ENCODE peak calls at places on chromosomes 12 and 14, in five cellular contexts. J is thyroid gland, D is IMR-90, S is left lung, K is tibial artery. X is an unnamed sample.

GRCh38 chr12:29073631-29074239 is 75.3 kb upstream of the FAR2 start:
- DNase-seq in J (no peak), D (peak; percentile 49), S (no peak), K (no peak), X (peak; percentile 50)

GRCh38 chr14:69204753-69205152 is 13.5 kb downstream of the EXD2 start:
- DNase-seq in J (no peak), D (no peak), S (no peak), K (no peak), X (peak; percentile 87)

GRCh38 chr12:95143784-95144205 is 70.4 kb upstream of the NR2C1 start:
- DNase-seq in J (no peak), D (peak; percentile 40), S (no peak), K (no peak), X (no peak)

GRCh38 chr12:89960011-89960507 is 251.4 kb upstream of the ATP2B1 start:
- DNase-seq in J (no peak), D (peak; percentile 74), S (no peak), K (no peak), X (peak; percentile 90)

GRCh38 chr12:119804011-119804641 is 73.0 kb downstream of the CIT start:
- DNase-seq in J (peak; percentile 50), D (peak; percentile 78), S (peak; percentile 76), K (peak; percentile 30), X (peak; percentile 78)

GRCh38 chr12:127078577-127079350 is 1188.2 kb upstream of the TMEM132C start:
- DNase-seq in J (no peak), D (no peak), S (no peak), K (no peak), X (no peak)

GRCh38 chr12:91335724-91336123 is 153.1 kb upstream of the DCN start:
- DNase-seq in J (no peak), D (no peak), S (no peak), K (no peak), X (no peak)

GRCh38 chr14:37591311-37591940 is 3.6 kb downstream of the FOXA1 start:
- DNase-seq in J (no peak), D (no peak), S (peak; percentile 81), K (no peak), X (peak; percentile 59)

GRCh38 chr14:22900088-22900799 is 17.2 kb downstream of the REM2 start:
- DNase-seq in J (peak; percentile 50), D (peak; percentile 78), S (no peak), K (no peak), X (peak; percentile 72)

GRCh38 chr12:18943200-18943599 is 186.3 kb upstream of the PLEKHA5 start:
- DNase-seq in J (no peak), D (no peak), S (no peak), K (no peak), X (no peak)

GRCh38 chr12:70724444-70724843 is 87.2 kb upstream of the PTPRB start:
- DNase-seq in J (no peak), D (peak; percentile 1), S (no peak), K (no peak), X (peak; percentile 37)

GRCh38 chr12:107025691-107026090 is 38.7 kb upstream of the MTERF2 start:
- DNase-seq in J (no peak), D (no peak), S (no peak), K (no peak), X (peak; percentile 91)

GRCh38 chr12:107032266-107032665 is 45.3 kb upstream of the MTERF2 start:
- DNase-seq in J (no peak), D (no peak), S (no peak), K (no peak), X (no peak)

GRCh38 chr12:107027304-107028053 is 40.5 kb upstream of the MTERF2 start:
- DNase-seq in J (no peak), D (peak; percentile 96), S (no peak), K (no peak), X (peak; percentile 99)
- H3K4me3 ChIP-seq in J (no peak overlapping the region), D (no peak overlapping the region), S (no peak overlapping the region), K (no peak overlapping the region), X (no peak overlapping the region)

DNA sequence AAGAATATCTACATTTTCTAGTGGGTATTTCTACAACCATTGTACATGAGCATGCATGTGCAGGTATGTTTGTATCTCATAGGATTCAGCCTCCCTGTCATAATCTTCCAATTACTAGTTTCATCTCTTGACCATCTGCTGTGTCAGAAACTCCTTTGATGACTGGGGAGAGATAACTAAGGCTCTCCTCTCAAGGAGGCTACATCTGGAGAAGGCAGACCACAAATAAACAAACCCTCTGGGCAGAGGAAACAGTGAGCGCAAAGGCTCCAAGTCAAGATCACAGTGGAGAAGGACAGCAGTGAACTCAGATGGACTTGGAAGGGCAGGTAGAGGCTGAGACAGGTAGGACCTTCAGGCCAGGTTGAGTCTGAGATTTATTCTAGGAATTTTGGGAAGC is 166.4 kb downstream of the PELI2 start:
- DNase-seq in J (no peak), D (peak; percentile 46), S (no peak), K (no peak), X (no peak)
- H3K27me3 ChIP-seq in J (no peaks in the 10 kb centered on the region), D (no peaks in the 10 kb centered on the region), S (no peaks in the 10 kb centered on the region), K (no peaks in the 10 kb centered on the region), X (no peaks in the 10 kb centered on the region)

GRCh38 chr14:105473033-105473676 is 1.5 kb upstream of the CRIP2 start:
- DNase-seq in J (peak; percentile 87), D (no peak), S (no peak), K (peak; percentile 69), X (no peak)

GRCh38 chr14:105475916-105476845 is 1.6 kb downstream of the CRIP2 start:
- DNase-seq in J (peak; percentile 96), D (peak; percentile 18), S (no peak), K (peak; percentile 76), X (no peak)

GRCh38 chr14:105473677-105474477 is 744 bp upstream of the CRIP2 start:
- DNase-seq in J (peak; percentile 99), D (peak; percentile 78), S (peak; percentile 96), K (peak; percentile 93), X (peak; percentile 76)

GRCh38 chr14:105475269-105475915 is 771 bp downstream of the CRIP2 start:
- DNase-seq in J (peak; percentile 65), D (peak; percentile 9), S (no peak), K (peak; percentile 71), X (peak; percentile 60)

GRCh38 chr14:105474478-105475268 is at the start of gene CRIP2:
- DNase-seq in J (peak; percentile 66), D (peak; percentile 10), S (no peak), K (no peak), X (no peak)
- H3K4me3 ChIP-seq in J (peak within 1 kb of the TSS; percentile 72), D (peak within 1 kb of the TSS; percentile 99), S (peak within 1 kb of the TSS; percentile 94), K (peak within 1 kb of the TSS; percentile 76), X (peak within 1 kb of the TSS; percentile 68)

DNA sequence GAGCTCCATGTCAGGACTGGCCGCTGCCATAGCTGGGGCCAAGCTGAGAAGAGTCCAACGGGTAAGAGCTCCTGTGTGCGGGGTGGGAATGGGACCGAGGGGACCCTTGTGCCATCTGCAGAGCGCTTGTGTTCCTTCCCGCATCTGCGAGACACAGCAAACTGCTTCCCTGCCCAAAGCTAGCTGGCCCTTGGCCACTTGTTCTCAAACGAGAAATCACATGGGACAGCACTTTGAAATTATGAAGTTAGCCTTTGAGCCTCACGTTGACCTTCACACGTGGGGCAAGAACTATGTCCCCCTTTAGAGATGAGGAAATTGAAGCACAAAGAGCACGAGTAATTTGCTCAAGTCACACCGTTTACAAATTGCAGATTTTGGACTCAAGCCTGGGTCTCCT is 30.8 kb downstream of the DEGS2 start:
- DNase-seq in J (no peak), D (no peak), S (no peak), K (no peak), X (no peak)
- H3K27me3 ChIP-seq in J (no peaks in the 10 kb centered on the region), D (no peaks in the 10 kb centered on the region), S (no peaks in the 10 kb centered on the region), K (no peaks in the 10 kb centered on the region), X (no peaks in the 10 kb centered on the region)

DNA sequence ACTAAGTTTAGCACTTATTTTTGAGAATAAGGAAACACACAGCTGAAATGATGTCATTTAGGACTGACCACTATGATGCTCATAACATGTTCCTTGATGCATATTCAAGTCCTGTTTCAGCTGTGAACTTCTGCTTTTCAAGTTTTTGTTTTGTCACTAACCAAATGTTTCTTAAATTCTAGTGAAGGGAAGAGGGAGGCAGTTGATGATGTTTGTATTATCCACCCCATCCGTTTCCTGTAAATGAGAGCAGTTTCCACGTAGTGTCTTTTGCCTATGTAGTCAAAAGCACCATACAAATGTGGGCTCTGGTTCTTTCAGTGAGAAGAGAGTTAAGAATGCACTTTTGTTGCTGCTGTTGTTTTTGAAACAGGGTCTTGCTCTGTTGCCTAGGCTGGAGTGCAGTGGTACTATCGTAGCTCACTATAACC is 491.8 kb downstream of the PCNX1 start:
- DNase-seq in J (no peak), D (peak; percentile 33), S (no peak), K (no peak), X (no peak)
- H3K4me3 ChIP-seq in J (no peak overlapping the region), D (no peak overlapping the region), S (no peak overlapping the region), K (no peak overlapping the region), X (no peak overlapping the region)

GRCh38 chr14:20601522-20601921 is 10.3 kb upstream of the RNASE12 start:
- DNase-seq in J (no peak), D (no peak), S (no peak), K (no peak), X (no peak)
- H3K27me3 ChIP-seq in J (no peaks in the 10 kb centered on the region), D (no peaks in the 10 kb centered on the region), S (no peaks in the 10 kb centered on the region), K (no peaks in the 10 kb centered on the region), X (no peaks in the 10 kb centered on the region)

DNA sequence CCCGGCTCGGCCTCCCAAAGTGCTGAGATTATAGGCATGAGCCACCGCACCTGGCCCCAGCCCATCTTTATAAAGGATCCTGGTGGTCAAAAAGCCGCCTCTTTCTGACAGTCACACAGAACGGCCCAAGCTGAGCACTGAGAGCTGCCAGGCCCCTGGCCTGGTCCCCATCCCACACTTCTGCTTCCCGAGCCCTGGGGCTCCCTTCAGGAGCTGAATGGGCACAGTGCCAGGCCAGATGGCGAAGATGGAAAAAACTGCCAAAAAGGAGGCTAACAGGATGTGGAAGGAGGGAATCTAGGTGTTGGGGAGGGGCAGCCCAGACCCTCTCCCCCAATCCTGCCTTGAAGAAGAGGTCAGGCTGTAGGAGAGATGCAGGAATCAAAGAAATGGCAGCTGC is 5.1 kb downstream of the LPAR5 start:
- DNase-seq in J (no peak), D (no peak), S (no peak), K (no peak), X (no peak)
- H3K4me3 ChIP-seq in J (no peak overlapping the region), D (no peak overlapping the region), S (no peak overlapping the region), K (no peak overlapping the region), X (no peak overlapping the region)

DNA sequence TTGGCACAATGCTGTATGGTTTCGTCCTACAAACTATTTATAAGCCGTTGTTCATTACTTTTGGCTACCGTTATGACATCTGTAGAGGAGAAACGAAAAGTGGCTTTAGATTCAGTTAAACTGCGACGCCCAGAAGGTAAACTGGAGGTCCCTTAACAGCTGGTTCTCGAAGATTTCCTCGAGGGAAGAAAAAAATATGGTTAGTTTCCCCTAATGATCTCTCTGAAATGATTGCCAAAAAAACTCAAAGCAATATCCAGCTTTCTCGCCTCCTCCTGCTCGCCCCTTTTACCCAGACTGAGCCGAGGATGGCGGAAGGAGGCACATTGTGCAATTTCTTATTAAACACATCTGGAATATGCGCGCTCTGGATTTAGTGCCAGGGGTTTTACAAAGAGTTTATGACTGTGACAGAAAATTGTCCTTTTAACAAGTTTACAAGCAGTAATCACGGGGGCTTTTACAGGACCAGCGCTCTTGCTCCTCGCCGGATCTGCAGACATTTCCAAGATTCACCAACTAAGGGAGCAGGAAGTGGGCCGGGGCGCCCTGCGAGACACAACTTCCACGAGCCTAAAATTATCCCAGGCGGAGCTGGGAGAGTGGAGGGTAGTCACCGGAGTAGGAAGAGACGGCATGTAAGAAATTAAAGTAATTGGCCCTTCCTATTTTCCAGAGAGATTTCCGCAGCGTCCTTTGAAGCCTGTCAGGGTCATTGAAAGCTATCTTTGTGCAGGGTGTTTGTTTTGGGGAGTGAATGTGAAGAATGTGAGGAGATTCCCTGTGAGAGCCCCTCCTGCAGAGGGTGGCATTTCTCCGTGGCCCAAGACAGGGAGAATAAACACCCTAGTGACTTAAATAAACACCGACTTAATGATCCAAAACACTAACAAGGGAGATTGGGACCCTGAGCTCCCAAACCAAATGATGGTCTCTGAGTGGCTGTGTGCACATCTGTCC is 5.6 kb downstream of the SIX1 start:
- DNase-seq in J (no peak), D (peak; percentile 24), S (no peak), K (peak; percentile 68), X (peak; percentile 27)
- H3K27me3 ChIP-seq in J (peaks cover 72% of the 10 kb centered on the region), D (no peaks in the 10 kb centered on the region), S (peaks cover 99% of the 10 kb centered on the region), K (no peaks in the 10 kb centered on the region), X (no peaks in the 10 kb centered on the region)

X was measured in bronchial epithelial cell.